ENCODE peak calls at places on chromosome 21, in five cellular contexts. B, D, J, M and H are unnamed samples.

GRCh38 chr21:45401054-45401518 is 3.9 kb upstream of the COL18A1 start:
- DNase-seq in B (no peak), D (no peak), J (no peak), M (no peak), H (no peak)

GRCh38 chr21:16534408-16535099 is 804.8 kb downstream of the USP25 start:
- DNase-seq in B (no peak), D (no peak), J (peak), M (no peak), H (no peak)

GRCh38 chr21:31158789-31159581 is 120.7 kb upstream of the KRTAP19-8 start:
- DNase-seq in B (no peak), D (no peak), J (no peak), M (no peak), H (no peak)

GRCh38 chr21:30234643-30235042 is 18.7 kb upstream of the CLDN8 start:
- DNase-seq in B (no peak), D (no peak), J (no peak), M (no peak), H (no peak)

GRCh38 chr21:46560568-46561447 is 44.1 kb downstream of the S100B start:
- DNase-seq in B (no peak), D (no peak), J (peak), M (peak), H (no peak)

GRCh38 chr21:17461014-17461413 is 51.8 kb upstream of the CXADR start:
- DNase-seq in B (no peak), D (no peak), J (no peak), M (no peak), H (no peak)

GRCh38 chr21:32747396-32747795 is 19.6 kb upstream of the SYNJ1 start:
- DNase-seq in B (no peak), D (no peak), J (no peak), M (no peak), H (no peak)

GRCh38 chr21:44872568-44873355 is 728 bp downstream of the PTTG1IP start:
- DNase-seq in B (no peak), D (no peak), J (peak), M (no peak), H (no peak)

GRCh38 chr21:16420086-16420724 is 690.4 kb downstream of the USP25 start:
- DNase-seq in B (peak), D (no peak), J (peak), M (no peak), H (no peak)

GRCh38 chr21:45471229-45472052 is 66.5 kb downstream of the COL18A1 start:
- DNase-seq in B (peak), D (no peak), J (no peak), M (no peak), H (no peak)

GRCh38 chr21:29904359-29905282 is 35.2 kb downstream of the GRIK1 start:
- DNase-seq in B (no peak), D (no peak), J (no peak), M (no peak), H (no peak)

GRCh38 chr21:15964181-15964855 is 234.5 kb downstream of the USP25 start:
- DNase-seq in B (no peak), D (no peak), J (no peak), M (no peak), H (no peak)

GRCh38 chr21:15009964-15010363 is 54.8 kb downstream of the NRIP1 start:
- DNase-seq in B (no peak), D (no peak), J (no peak), M (no peak), H (no peak)

GRCh38 chr21:36769051-36769867 is 70.3 kb downstream of the SIM2 start:
- DNase-seq in B (no peak), D (no peak), J (no peak), M (no peak), H (no peak)

GRCh38 chr21:29078884-29079765 is 5.7 kb upstream of the CCT8 start:
- DNase-seq in B (no peak), D (peak), J (no peak), M (no peak), H (no peak)

GRCh38 chr21:45570826-45571601 is 28.8 kb upstream of the SLC19A1 start:
- DNase-seq in B (no peak), D (no peak), J (peak), M (no peak), H (no peak)

GRCh38 chr21:46151261-46151988 is 4.0 kb downstream of the FTCD start:
- DNase-seq in B (no peak), D (no peak), J (no peak), M (no peak), H (no peak)

GRCh38 chr21:45430521-45431501 is 25.8 kb downstream of the COL18A1 start:
- DNase-seq in B (peak), D (no peak), J (no peak), M (peak), H (peak)

GRCh38 chr21:16305686-16306085 is 575.9 kb downstream of the USP25 start:
- DNase-seq in B (no peak), D (no peak), J (no peak), M (no peak), H (no peak)

GRCh38 chr21:26067836-26068401 is 102.7 kb downstream of the APP start:
- DNase-seq in B (no peak), D (peak), J (no peak), M (no peak), H (no peak)

GRCh38 chr21:15255359-15256157 is 190.8 kb upstream of the NRIP1 start:
- DNase-seq in B (no peak), D (no peak), J (no peak), M (no peak), H (no peak)

DNA sequence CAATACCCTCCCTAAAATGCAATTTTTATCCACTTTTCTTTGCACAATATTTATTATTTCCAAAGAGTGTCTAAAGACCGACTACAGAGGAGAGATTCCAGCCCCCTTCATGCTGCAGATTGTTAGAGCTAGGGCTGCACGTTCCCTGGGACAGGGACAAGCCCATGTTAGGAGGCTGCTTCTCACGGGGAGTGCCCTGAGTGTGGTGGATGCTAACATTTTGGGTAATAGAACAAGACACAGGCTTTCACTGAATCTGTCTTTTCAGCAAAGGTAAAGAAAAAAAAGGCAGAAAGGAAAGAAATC is 125.4 kb downstream of the RIPK4 start:
- DNase-seq in B (no peak), D (no peak), J (no peak), M (no peak), H (no peak)
- H2AFZ ChIP-seq in B (no peak), D (no peak), J (peak), M (no peak), H (no peak)

DNA sequence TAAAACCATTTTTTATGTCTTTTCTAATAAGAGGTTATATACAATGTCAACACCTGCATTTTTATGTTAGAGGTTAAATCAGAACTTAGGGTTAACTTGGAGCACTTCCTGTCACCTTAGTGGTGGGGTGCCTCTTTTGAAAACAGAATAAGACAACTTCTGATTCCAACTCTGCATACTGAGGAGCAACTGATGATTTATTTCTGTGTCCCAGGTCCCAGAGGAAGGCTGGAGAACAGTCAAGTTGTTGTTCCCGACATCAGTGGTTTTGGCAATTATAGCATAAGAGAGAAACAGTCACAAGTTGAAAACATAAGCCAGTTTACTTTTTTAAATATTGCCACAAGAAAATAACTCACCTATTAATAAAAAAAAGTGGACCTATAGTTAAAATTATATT is 871.0 kb upstream of the ADAMTS5 start:
- DNase-seq in B (no peak), D (no peak), J (no peak), M (no peak), H (no peak)
- TF ChIP-seq GABPA in B (no peak), D (no peak), J (no peak), M (no peak), H (no peak)

GRCh38 chr21:38768385-38769071 is 37.2 kb upstream of the ETS2 start:
- DNase-seq in B (no peak), D (no peak), J (no peak), M (peak), H (no peak)

GRCh38 chr21:38770660-38771059 is 35.1 kb upstream of the ETS2 start:
- DNase-seq in B (no peak), D (no peak), J (no peak), M (no peak), H (no peak)

GRCh38 chr21:38769253-38769780 is 36.4 kb upstream of the ETS2 start:
- DNase-seq in B (no peak), D (no peak), J (no peak), M (no peak), H (no peak)

GRCh38 chr21:38765056-38765455 is 40.7 kb upstream of the ETS2 start:
- DNase-seq in B (no peak), D (no peak), J (no peak), M (no peak), H (no peak)

GRCh38 chr21:38766987-38767722 is 38.6 kb upstream of the ETS2 start:
- DNase-seq in B (peak), D (peak), J (no peak), M (no peak), H (no peak)
- H2AFZ ChIP-seq in B (no peak), D (peak), J (no peak), M (no peak), H (no peak)

GRCh38 chr21:43712268-43712942 is 6.5 kb upstream of the PDXK start:
- DNase-seq in B (no peak), D (no peak), J (no peak), M (no peak), H (no peak)
- TF ChIP-seq GABPA in B (no peak), D (no peak), J (no peak), M (no peak), H (no peak)